ENCODE peak calls at places on chromosomes 4 and X, in eight cellular contexts. P is Karpas-422; D is IMR-90; L is aorta; X is cardiac muscle cell; I is effector memory CD4-positive, alpha-beta T cell; S is H1; Q is fibroblast of lung. R is an unnamed sample.

GRCh38 chrX:22037911-22038537 is 5.9 kb downstream of the PHEX start:
- DNase-seq in L (no peak), P (no peak), X (no peak), D (no peak), S (no peak), I (no peak), Q (no peak), R (no peak)

GRCh38 chrX:17738002-17738713 is 865 bp downstream of the SCML1 start:
- DNase-seq in I (peak; percentile 4), S (no peak), D (peak; percentile 24), P (no peak), L (peak; percentile 55), X (peak; percentile 19), Q (peak; percentile 52), R (peak; percentile 73)

GRCh38 chr4:61994036-61994435 is 793.9 kb downstream of the ADGRL3 start:
- DNase-seq in I (no peak), X (no peak), Q (peak; percentile 78), P (no peak), L (no peak), S (no peak), D (peak; percentile 5), R (no peak)

GRCh38 chrX:130402211-130402684 is 461 bp downstream of the RBMX2 start:
- DNase-seq in P (no peak), L (no peak), D (no peak), S (no peak), X (no peak), Q (no peak), I (no peak), R (no peak)

GRCh38 chr4:107252621-107253020 is 216.5 kb upstream of the DKK2 start:
- DNase-seq in L (no peak), S (no peak), Q (peak; percentile 77), D (no peak), X (no peak), P (no peak), I (no peak), R (no peak)

GRCh38 chr4:107473126-107473525 is 246.9 kb downstream of the PAPSS1 start:
- DNase-seq in Q (no peak), L (no peak), X (no peak), P (no peak), S (no peak), I (no peak), D (no peak), R (no peak)

GRCh38 chrX:154026136-154026806 is 6.6 kb upstream of the IRAK1 start:
- DNase-seq in S (no peak), Q (no peak), P (no peak), D (no peak), X (no peak), L (no peak), I (no peak), R (no peak)

GRCh38 chr4:176549161-176549865 is 229.5 kb downstream of the SPCS3 start:
- DNase-seq in Q (peak; percentile 71), I (no peak), S (no peak), L (no peak), P (no peak), X (no peak), D (peak; percentile 84), R (no peak)

GRCh38 chrX:19646298-19646697 is 131.0 kb upstream of the MAP3K15 start:
- DNase-seq in P (no peak), L (no peak), I (no peak), D (no peak), Q (no peak), S (no peak), X (no peak), R (no peak)

GRCh38 chr4:123396294-123397275 is at the start of gene SPRY1:
- DNase-seq in L (peak; percentile 91), D (peak; percentile 88), P (no peak), I (peak; percentile 40), X (peak; percentile 93), S (peak; percentile 60), Q (peak; percentile 93), R (peak; percentile 91)

GRCh38 chrX:40987413-40987812 is 97.8 kb upstream of the USP9X start:
- DNase-seq in L (no peak), I (no peak), S (no peak), X (no peak), P (no peak), D (no peak), Q (no peak), R (peak; percentile 29)

GRCh38 chrX:85109235-85109634 is 105.6 kb downstream of the APOOL start:
- DNase-seq in I (no peak), L (no peak), P (peak; percentile 61), Q (no peak), X (no peak), D (no peak), S (no peak), R (peak; percentile 63)

GRCh38 chr4:18278244-18278643 is 256.7 kb upstream of the LCORL start:
- DNase-seq in S (no peak), Q (no peak), D (no peak), I (no peak), L (no peak), X (no peak), P (no peak), R (no peak)

GRCh38 chr4:78512357-78512920 is 39.1 kb upstream of the ANXA3 start:
- DNase-seq in S (no peak), D (peak; percentile 10), L (no peak), P (no peak), X (peak; percentile 59), Q (no peak), I (no peak), R (no peak)

GRCh38 chr4:3702551-3703221 is 63.5 kb upstream of the ADRA2C start:
- DNase-seq in L (peak; percentile 24), I (no peak), Q (no peak), S (no peak), X (no peak), P (no peak), D (no peak), R (no peak)

GRCh38 chr4:172485007-172485406 is 671.8 kb downstream of the GALNTL6 start:
- DNase-seq in Q (no peak), D (no peak), S (no peak), I (no peak), X (no peak), L (no peak), P (no peak), R (no peak)

GRCh38 chr4:98491862-98492554 is 166.4 kb downstream of the TSPAN5 start:
- DNase-seq in L (peak; percentile 57), D (no peak), Q (peak; percentile 95), P (no peak), X (no peak), S (no peak), I (no peak), R (no peak)

GRCh38 chrX:129686422-129686948 is 31.7 kb upstream of the APLN start:
- DNase-seq in P (no peak), Q (no peak), S (no peak), D (peak; percentile 5), L (peak; percentile 54), X (no peak), I (no peak), R (no peak)

GRCh38 chr4:157005831-157006230 is 34.2 kb upstream of the PDGFC start:
- DNase-seq in S (no peak), L (no peak), D (no peak), P (no peak), Q (no peak), I (no peak), X (no peak), R (no peak)

GRCh38 chr4:157004279-157005161 is 32.9 kb upstream of the PDGFC start:
- DNase-seq in D (no peak), X (no peak), Q (peak; percentile 16), S (no peak), I (no peak), P (no peak), L (no peak), R (no peak)

GRCh38 chr4:157010630-157011029 is 39.0 kb upstream of the PDGFC start:
- DNase-seq in Q (no peak), P (no peak), L (no peak), D (no peak), I (no peak), X (no peak), S (no peak), R (no peak)

DNA sequence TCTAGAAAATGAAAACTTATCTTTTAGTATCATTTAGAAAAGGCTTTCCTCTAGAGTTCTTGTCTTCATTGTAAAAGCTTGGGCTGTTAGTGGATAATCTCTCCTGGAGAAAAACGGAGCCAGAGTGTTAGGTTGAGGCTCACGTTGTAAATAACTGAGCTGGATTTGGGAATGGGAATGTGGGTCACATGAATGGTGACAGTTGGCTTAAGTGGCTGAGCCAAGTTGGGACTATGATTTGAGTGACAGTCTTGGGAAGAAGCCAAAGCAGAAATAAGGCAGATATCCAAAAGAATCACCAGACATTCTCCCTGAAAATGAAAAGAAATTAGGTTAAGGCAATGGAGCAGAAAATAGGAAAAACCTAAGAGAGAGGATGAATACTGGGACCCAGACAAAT is 33.6 kb upstream of the PDGFC start:
- DNase-seq in X (no peak), I (no peak), L (no peak), P (no peak), Q (no peak), D (no peak), S (no peak), R (no peak)
- H3K4me3 ChIP-seq in X (no peak overlapping the region), I (no peak overlapping the region), L (no peak overlapping the region), P (no peak overlapping the region), Q (no peak overlapping the region), D (no peak overlapping the region), S (no peak overlapping the region), R (no peak overlapping the region)

GRCh38 chr4:129672941-129673340 is 577.0 kb downstream of the C4orf33 start:
- DNase-seq in P (no peak), L (no peak), Q (no peak), X (no peak), D (no peak), I (no peak), S (no peak), R (no peak)

GRCh38 chr4:129676934-129677333 is 581.0 kb downstream of the C4orf33 start:
- DNase-seq in I (no peak), X (no peak), Q (no peak), P (no peak), L (no peak), S (no peak), D (no peak), R (no peak)

DNA sequence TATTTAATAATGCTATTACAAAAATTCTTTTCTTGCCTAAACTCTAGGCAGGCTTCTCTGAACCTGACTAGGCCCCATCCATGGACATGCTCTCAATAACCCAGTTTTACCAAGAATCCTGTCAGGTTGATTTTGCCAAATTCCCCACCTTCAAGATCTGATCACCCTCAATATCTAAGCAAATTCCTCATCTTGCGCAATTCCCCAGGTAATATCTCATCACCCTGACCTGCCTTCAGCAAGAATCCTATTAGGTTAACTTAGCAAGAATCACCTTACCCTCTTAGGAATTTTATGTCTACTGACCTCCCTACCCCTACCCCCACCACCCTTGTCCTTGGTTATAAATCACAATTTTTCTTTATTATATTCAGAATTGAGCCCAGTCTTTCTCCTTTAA is 579.1 kb downstream of the C4orf33 start:
- DNase-seq in Q (no peak), X (no peak), I (no peak), D (no peak), P (no peak), L (no peak), S (no peak), R (no peak)
- H3K4me1 ChIP-seq in Q (no peaks in the 10 kb centered on the region), X (no peaks in the 10 kb centered on the region), I (no peaks in the 10 kb centered on the region), D (no peaks in the 10 kb centered on the region), P (no peaks in the 10 kb centered on the region), L (no peaks in the 10 kb centered on the region), S (no peaks in the 10 kb centered on the region), R (no peaks in the 10 kb centered on the region)

GRCh38 chr4:102143433-102143832 is 201.8 kb downstream of the SLC39A8 start:
- DNase-seq in Q (no peak), X (no peak), P (no peak), S (no peak), I (no peak), D (no peak), L (no peak), R (no peak)
- H3K27me3 ChIP-seq in Q (no peaks in the 10 kb centered on the region), X (no peaks in the 10 kb centered on the region), P (no peaks in the 10 kb centered on the region), S (no peaks in the 10 kb centered on the region), I (no peaks in the 10 kb centered on the region), D (no peaks in the 10 kb centered on the region), L (no peaks in the 10 kb centered on the region), R (no peaks in the 10 kb centered on the region)

GRCh38 chr4:163344147-163345050 is 707 bp downstream of the NPY5R start:
- DNase-seq in S (no peak), P (no peak), X (peak; percentile 57), Q (peak; percentile 1), I (no peak), L (peak; percentile 55), D (no peak), R (peak; percentile 24)
- H3K4me3 ChIP-seq in S (peak overlapping the region; percentile 76), P (no peak overlapping the region), X (peak overlapping the region; percentile 60), Q (no peak overlapping the region), I (no peak overlapping the region), L (peak overlapping the region; percentile 85), D (no peak overlapping the region), R (no peak overlapping the region)